ENCODE peak calls at places on chromosome 12, in ten cellular contexts. H is cardiac muscle cell; I is naive thymus-derived CD4-positive, alpha-beta T cell; O is GM23338; X is CD4-positive, alpha-beta memory T cell; J is PC-3; F is upper lobe of right lung; P is body of pancreas; B is aorta; Y is esophagus squamous epithelium. D is an unnamed sample. For H3K36me3, the result is how much of the 10 kb centered on the place peaks cover.

GRCh38 chr12:122205590-122205925 is 2.0 kb downstream of the B3GNT4 start:
- DNase-seq in H (no peak), O (no peak), P (no peak), Y (no peak), X (no peak), I (no peak), F (peak), B (no peak), J (no peak), D (no peak)

GRCh38 chr12:98519257-98519907 is 4.0 kb downstream of the TMPO start:
- DNase-seq in B (no peak), J (no peak), X (no peak), F (no peak), P (no peak), O (peak), Y (no peak), I (no peak), H (no peak), D (no peak)

GRCh38 chr12:19967486-19967885 is 400.9 kb upstream of the PDE3A start:
- DNase-seq in I (no peak), J (peak), F (no peak), Y (no peak), X (no peak), B (no peak), H (peak), O (no peak), P (peak), D (peak)

GRCh38 chr12:121718653-121719239 is 6.2 kb downstream of the TMEM120B start:
- DNase-seq in I (no peak), Y (no peak), X (no peak), F (no peak), P (no peak), H (no peak), O (no peak), J (no peak), B (no peak), D (no peak)

GRCh38 chr12:57210926-57211700 is 5.5 kb upstream of the NXPH4 start:
- DNase-seq in J (no peak), O (no peak), Y (no peak), I (no peak), F (no peak), H (no peak), B (no peak), P (no peak), X (no peak), D (no peak)

GRCh38 chr12:58414398-58414871 is 473.1 kb downstream of the ATP23 start:
- DNase-seq in F (no peak), P (no peak), B (no peak), X (no peak), I (no peak), J (peak), H (peak), O (no peak), Y (no peak), D (no peak)

GRCh38 chr12:14884458-14884878 is 1.2 kb downstream of the MGP start:
- DNase-seq in Y (peak), J (peak), F (peak), B (peak), I (peak), H (peak), O (no peak), X (peak), P (peak), D (peak)

GRCh38 chr12:122028601-122029560 is 7.2 kb downstream of the BCL7A start:
- DNase-seq in Y (no peak), B (no peak), J (no peak), P (peak), X (no peak), I (no peak), H (no peak), O (no peak), F (no peak), D (no peak)

GRCh38 chr12:46794593-46795190 is 31.1 kb downstream of the SLC38A4 start:
- DNase-seq in I (no peak), X (no peak), O (no peak), B (no peak), H (no peak), Y (no peak), J (no peak), P (no peak), F (no peak), D (no peak)

GRCh38 chr12:42143401-42144173 is 1.1 kb downstream of the GXYLT1 start:
- DNase-seq in Y (no peak), B (no peak), I (peak), O (no peak), X (no peak), H (peak), P (no peak), F (no peak), J (peak), D (no peak)

GRCh38 chr12:4145990-4146859 is 127.3 kb upstream of the CCND2 start:
- DNase-seq in H (no peak), O (no peak), J (no peak), P (no peak), Y (no peak), I (no peak), F (no peak), X (peak), B (no peak), D (no peak)

GRCh38 chr12:19018302-19018980 is 111.1 kb upstream of the PLEKHA5 start:
- DNase-seq in F (no peak), H (peak), Y (no peak), B (no peak), P (no peak), J (peak), O (no peak), X (no peak), I (no peak), D (no peak)

GRCh38 chr12:3641428-3641883 is 111.5 kb downstream of the CRACR2A start:
- DNase-seq in X (no peak), O (no peak), B (no peak), P (no peak), I (no peak), F (no peak), Y (no peak), H (peak), J (peak), D (peak)

GRCh38 chr12:42893196-42893595 is 303.6 kb upstream of the PRICKLE1 start:
- DNase-seq in B (no peak), P (no peak), H (no peak), O (no peak), F (no peak), J (no peak), Y (no peak), I (no peak), X (no peak), D (no peak)

GRCh38 chr12:9707864-9708808 is 24.8 kb downstream of the CLECL1 start:
- DNase-seq in B (no peak), I (peak), F (no peak), O (peak), X (peak), H (peak), Y (no peak), P (peak), J (peak), D (no peak)

GRCh38 chr12:24751181-24751580 is 197.7 kb downstream of the BCAT1 start:
- DNase-seq in H (no peak), Y (no peak), B (no peak), O (no peak), P (no peak), I (no peak), X (no peak), J (no peak), F (no peak), D (no peak)

GRCh38 chr12:49549735-49550710 is 11.2 kb downstream of the KCNH3 start:
- DNase-seq in P (no peak), I (no peak), B (no peak), J (no peak), F (peak), O (no peak), X (no peak), Y (no peak), H (no peak), D (no peak)

GRCh38 chr12:2495452-2496112 is 299.2 kb upstream of the FKBP4 start:
- DNase-seq in F (no peak), I (no peak), J (no peak), H (no peak), Y (no peak), P (no peak), B (no peak), X (no peak), O (no peak), D (no peak)

GRCh38 chr12:111488798-111489197 is 83.1 kb downstream of the SH2B3 start:
- DNase-seq in H (no peak), I (no peak), F (no peak), Y (no peak), X (no peak), P (no peak), J (no peak), O (no peak), B (no peak), D (no peak)

GRCh38 chr12:82359115-82359478 is 768 bp downstream of the METTL25 start:
- DNase-seq in Y (no peak), O (peak), H (peak), B (no peak), J (no peak), X (no peak), P (peak), I (no peak), F (no peak), D (no peak)

GRCh38 chr12:104930388-104931326 is 27.4 kb downstream of the SLC41A2 start:
- DNase-seq in F (no peak), X (no peak), P (no peak), Y (no peak), H (peak), J (peak), B (no peak), I (no peak), O (no peak), D (no peak)

GRCh38 chr12:29088611-29089219 is 60.4 kb upstream of the FAR2 start:
- DNase-seq in B (no peak), H (peak), Y (no peak), J (peak), I (peak), O (peak), X (no peak), F (no peak), P (no peak), D (no peak)

GRCh38 chr12:114440450-114441383 is 34.8 kb upstream of the TBX5 start:
- DNase-seq in P (no peak), X (no peak), Y (no peak), I (no peak), O (peak), H (no peak), B (no peak), F (no peak), J (no peak), D (no peak)

GRCh38 chr12:120102189-120103043 is 14.1 kb downstream of the RAB35 start:
- DNase-seq in O (peak), H (no peak), B (no peak), P (no peak), X (no peak), F (no peak), J (no peak), I (no peak), Y (no peak), D (no peak)

GRCh38 chr12:76123301-76124212 is 39.1 kb upstream of the NAP1L1 start:
- DNase-seq in H (peak), B (no peak), F (no peak), J (peak), X (no peak), I (no peak), P (no peak), O (peak), Y (no peak), D (peak)

GRCh38 chr12:2998789-2999264 is 39.6 kb downstream of the TEAD4 start:
- DNase-seq in B (peak), Y (no peak), J (no peak), X (no peak), I (no peak), F (no peak), P (peak), H (peak), O (peak), D (peak)

GRCh38 chr12:110312581-110313360 is 31.7 kb downstream of the ATP2A2 start:
- DNase-seq in F (no peak), X (no peak), J (peak), Y (no peak), P (peak), I (no peak), H (peak), O (no peak), B (no peak), D (no peak)

GRCh38 chr12:68560823-68561422 is 49.8 kb upstream of the RAP1B start:
- DNase-seq in O (no peak), F (no peak), P (no peak), J (no peak), X (no peak), I (no peak), Y (no peak), H (no peak), B (no peak), D (no peak)

GRCh38 chr12:102300824-102301461 is 103.3 kb upstream of the PMCH start:
- DNase-seq in X (no peak), O (peak), I (no peak), F (no peak), B (no peak), H (peak), P (peak), J (peak), Y (no peak), D (no peak)

GRCh38 chr12:46562625-46563228 is 190.2 kb upstream of the SLC38A2 start:
- DNase-seq in P (no peak), X (no peak), F (no peak), J (peak), O (no peak), I (no peak), B (no peak), H (peak), Y (no peak), D (no peak)

GRCh38 chr12:14284189-14284722 is 81.2 kb upstream of the ATF7IP start:
- DNase-seq in H (peak), O (peak), B (no peak), Y (no peak), X (no peak), I (no peak), F (no peak), P (peak), J (no peak), D (no peak)

GRCh38 chr12:108119126-108119973 is 9.7 kb upstream of the WSCD2 start:
- DNase-seq in H (no peak), O (no peak), Y (no peak), B (no peak), P (no peak), I (no peak), J (no peak), F (no peak), X (no peak), D (no peak)

GRCh38 chr12:109892165-109892715 is 7.8 kb upstream of the TCHP start:
- DNase-seq in F (no peak), H (no peak), J (no peak), B (no peak), I (no peak), P (no peak), X (no peak), O (no peak), Y (no peak), D (no peak)

GRCh38 chr12:3303410-3304136 is 187.4 kb upstream of the PRMT8 start:
- DNase-seq in F (no peak), O (peak), X (no peak), B (no peak), I (no peak), Y (no peak), H (no peak), P (peak), J (peak), D (no peak)

GRCh38 chr12:128966411-128966810 is 113.1 kb downstream of the GLT1D1 start:
- DNase-seq in F (no peak), P (no peak), X (no peak), I (no peak), H (no peak), J (no peak), Y (no peak), O (no peak), B (no peak), D (no peak)

GRCh38 chr12:64413884-64414283 is 9.7 kb downstream of the XPOT start:
- DNase-seq in I (no peak), B (no peak), Y (no peak), H (no peak), O (no peak), F (no peak), J (no peak), P (no peak), X (no peak), D (no peak)

GRCh38 chr12:64418209-64418608 is 14.0 kb downstream of the XPOT start:
- DNase-seq in I (no peak), O (no peak), B (no peak), Y (no peak), F (no peak), P (no peak), X (no peak), J (no peak), H (no peak), D (no peak)

GRCh38 chr12:64419696-64420095 is 15.5 kb downstream of the XPOT start:
- DNase-seq in P (no peak), I (no peak), F (no peak), H (no peak), X (no peak), J (no peak), O (no peak), Y (no peak), B (no peak), D (no peak)
- H3K36me3 ChIP-seq in P (under half), I (half or more), F (half or more), H (half or more), X (half or more), J (half or more), O (half or more), Y (under half), B (under half), D (under half)

GRCh38 chr12:54027442-54027786 is 826 bp upstream of the HOXC6 start:
- DNase-seq in H (no peak), I (no peak), F (no peak), B (no peak), O (no peak), J (no peak), X (no peak), Y (no peak), P (no peak), D (no peak)
- H3K4me3 ChIP-seq in H (no peak), I (no peak), F (no peak), B (no peak), O (no peak), J (no peak), X (no peak), Y (no peak), P (no peak), D (no peak)

GRCh38 chr12:12817611-12818010 is 4.5 kb downstream of the DDX47 start:
- DNase-seq in B (no peak), Y (no peak), P (no peak), O (no peak), J (no peak), X (no peak), H (no peak), F (no peak), I (no peak), D (no peak)

GRCh38 chr12:12819221-12819620 is 6.1 kb downstream of the DDX47 start:
- DNase-seq in B (no peak), Y (no peak), J (no peak), X (no peak), I (no peak), H (no peak), P (no peak), O (no peak), F (no peak), D (no peak)

GRCh38 chr12:12821975-12822374 is 8.8 kb downstream of the DDX47 start:
- DNase-seq in X (no peak), Y (no peak), P (no peak), I (no peak), F (no peak), J (no peak), B (no peak), H (no peak), O (no peak), D (no peak)

GRCh38 chr12:12819752-12820311 is 6.7 kb downstream of the DDX47 start:
- DNase-seq in Y (no peak), O (no peak), I (no peak), F (no peak), P (no peak), J (peak), H (peak), B (no peak), X (no peak), D (peak)

GRCh38 chr12:12818693-12819092 is 5.5 kb downstream of the DDX47 start:
- DNase-seq in B (no peak), F (no peak), Y (no peak), I (no peak), H (no peak), O (no peak), P (no peak), X (no peak), J (no peak), D (no peak)
- H3K36me3 ChIP-seq in B (under half), F (under half), Y (under half), I (under half), H (under half), O (under half), P (under half), X (under half), J (half or more), D (under half)

DNA sequence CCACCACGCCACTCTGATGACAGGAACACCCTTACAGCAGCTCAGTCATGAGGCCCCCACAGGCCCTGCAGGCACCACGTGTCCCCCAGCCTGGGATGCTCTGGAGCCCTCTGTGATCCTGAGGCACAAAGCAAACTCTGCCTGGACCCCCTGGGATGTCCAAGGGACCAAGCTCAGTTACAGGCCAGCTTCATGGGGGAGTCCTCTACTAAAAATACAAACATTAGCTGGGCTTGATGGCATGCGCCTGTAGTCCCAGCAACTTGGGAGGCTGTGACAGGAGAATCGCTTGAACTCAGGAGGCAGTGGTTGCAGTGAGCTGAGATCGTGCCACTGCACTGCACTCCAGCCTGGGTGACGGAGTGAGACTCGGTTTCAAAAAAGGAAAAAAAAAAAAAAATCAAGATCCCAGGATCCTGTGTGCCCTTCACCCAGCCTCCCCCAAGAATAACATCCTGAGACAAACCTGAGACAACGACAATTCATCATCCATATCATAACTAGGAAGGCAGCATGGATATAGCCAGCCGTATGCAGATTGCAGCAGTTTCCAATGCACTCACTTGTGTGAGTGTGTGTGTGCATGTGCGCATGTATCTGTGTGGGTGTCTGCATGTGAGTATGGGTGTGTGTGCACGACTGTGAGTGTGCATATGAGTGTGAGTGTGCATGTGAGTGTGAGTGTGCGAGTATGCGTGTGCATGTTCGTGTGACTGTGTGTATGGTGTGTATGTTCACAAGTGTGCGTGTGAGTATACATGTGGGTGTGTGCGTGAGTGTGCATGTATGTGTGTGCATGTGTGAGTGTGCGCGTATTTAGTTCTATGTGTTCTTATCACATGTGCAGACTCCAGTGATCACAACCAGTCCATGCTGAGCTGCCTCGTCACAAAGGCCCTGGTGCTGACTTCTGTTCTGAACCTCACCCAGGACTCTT is 52.1 kb downstream of the NCOR2 start:
- DNase-seq in I (no peak), Y (no peak), F (no peak), P (no peak), H (no peak), J (no peak), X (no peak), O (no peak), B (no peak), D (no peak)
- H3K4me3 ChIP-seq in I (no peak), Y (no peak), F (no peak), P (no peak), H (no peak), J (no peak), X (no peak), O (no peak), B (no peak), D (no peak)